ENCODE peak calls at places on chromosomes 6 and 20, in five cellular contexts. M, X, A, S and D are unnamed samples.

GRCh38 chr6:125700591-125701353 is 48.7 kb upstream of the HEY2 start:
- DNase-seq in A (no peak), M (no peak), X (no peak), S (no peak), D (no peak)

GRCh38 chr20:10761232-10761631 is 87.4 kb upstream of the JAG1 start:
- DNase-seq in S (no peak), A (no peak), X (no peak), M (no peak), D (no peak)

GRCh38 chr6:23176883-23177282 is 607.5 kb downstream of the HDGFL1 start:
- DNase-seq in X (no peak), A (no peak), M (no peak), S (no peak), D (no peak)

GRCh38 chr6:79784013-79784753 is 153.1 kb downstream of the SH3BGRL2 start:
- DNase-seq in S (no peak), M (no peak), X (no peak), A (no peak), D (no peak)

GRCh38 chr6:82951389-82951788 is 114.3 kb downstream of the UBE3D start:
- DNase-seq in X (no peak), S (no peak), M (no peak), A (no peak), D (no peak)

GRCh38 chr6:56292505-56293181 is 45.3 kb upstream of the COL21A1 start:
- DNase-seq in M (no peak), S (peak), A (peak), X (no peak), D (no peak)

GRCh38 chr6:42210551-42210950 is 7.1 kb downstream of the MRPS10 start:
- DNase-seq in X (no peak), A (no peak), S (no peak), M (no peak), D (no peak)

GRCh38 chr6:32082951-32083350 is 26.2 kb downstream of the TNXB start:
- DNase-seq in S (no peak), M (peak), X (peak), A (peak), D (no peak)

GRCh38 chr6:146887447-146888077 is 288.8 kb downstream of the ADGB start:
- DNase-seq in A (no peak), M (no peak), X (no peak), S (no peak), D (no peak)

GRCh38 chr6:54860739-54861138 is 14.2 kb downstream of the FAM83B start:
- DNase-seq in M (no peak), X (no peak), A (no peak), S (no peak), D (no peak)

GRCh38 chr6:35258858-35259193 is 709 bp upstream of the ZNF76 start:
- DNase-seq in M (peak), A (no peak), X (no peak), S (peak), D (no peak)

GRCh38 chr6:159105716-159106115 is 60.9 kb upstream of the TAGAP start:
- DNase-seq in S (no peak), A (no peak), M (no peak), X (no peak), D (no peak)

GRCh38 chr6:87251725-87252124 is 70.7 kb upstream of the SMIM8 start:
- DNase-seq in M (no peak), X (no peak), A (no peak), S (no peak), D (no peak)

GRCh38 chr20:47349365-47350180 is 6.9 kb downstream of the ZMYND8 start:
- DNase-seq in S (no peak), A (no peak), X (no peak), M (no peak), D (no peak)

GRCh38 chr6:22622390-22622789 is 53.0 kb downstream of the HDGFL1 start:
- DNase-seq in X (no peak), A (no peak), M (no peak), S (no peak), D (no peak)

GRCh38 chr6:166534658-166535406 is 51.6 kb downstream of the RAMACL start:
- DNase-seq in M (no peak), S (no peak), A (no peak), X (no peak), D (no peak)

GRCh38 chr6:155377061-155377460 is 62.8 kb upstream of the TFB1M start:
- DNase-seq in S (no peak), A (no peak), M (no peak), X (no peak), D (no peak)

GRCh38 chr6:4401408-4402367 is 266.3 kb upstream of the ECI2 start:
- DNase-seq in X (no peak), M (no peak), S (peak), A (no peak), D (no peak)

GRCh38 chr6:166244353-166245045 is 63.7 kb downstream of the PRR18 start:
- DNase-seq in X (no peak), M (no peak), S (no peak), A (no peak), D (no peak)

GRCh38 chr6:27892596-27893058 is 19.6 kb downstream of the OR2B2 start:
- DNase-seq in S (no peak), X (no peak), A (no peak), M (no peak), D (no peak)

GRCh38 chr6:108113557-108114519 is 39.3 kb upstream of the OSTM1 start:
- DNase-seq in M (no peak), A (no peak), X (no peak), S (peak), D (no peak)

GRCh38 chr6:157693867-157694266 is 129.2 kb upstream of the SNX9 start:
- DNase-seq in X (no peak), M (no peak), S (peak), A (no peak), D (no peak)

GRCh38 chr6:36997811-36998722 is 7.4 kb upstream of the FGD2 start:
- DNase-seq in X (no peak), M (peak), A (no peak), S (peak), D (no peak)

GRCh38 chr6:134979142-134979541 is 29.2 kb upstream of the ALDH8A1 start:
- DNase-seq in S (no peak), X (no peak), A (no peak), M (no peak), D (no peak)

GRCh38 chr6:147559016-147559415 is 50.5 kb downstream of the SAMD5 start:
- DNase-seq in A (no peak), M (no peak), S (no peak), X (no peak), D (no peak)

GRCh38 chr20:53957421-53958172 is 112.8 kb downstream of the BCAS1 start:
- DNase-seq in X (no peak), A (no peak), S (no peak), M (no peak), D (no peak)

GRCh38 chr6:10555625-10556309 is 34.6 kb downstream of the GCNT2 start:
- DNase-seq in M (peak), S (peak), X (no peak), A (peak), D (no peak)

GRCh38 chr6:84738996-84739865 is 25.2 kb downstream of the TBX18 start:
- DNase-seq in X (no peak), A (no peak), S (no peak), M (no peak), D (no peak)

GRCh38 chr6:163301721-163302635 is 112.5 kb upstream of the QKI start:
- DNase-seq in S (no peak), M (no peak), A (no peak), X (no peak), D (no peak)

GRCh38 chr6:154864086-154864430 is 130.8 kb downstream of the SCAF8 start:
- DNase-seq in A (no peak), M (no peak), X (no peak), S (no peak), D (no peak)

GRCh38 chr20:47620808-47621805 is 119.4 kb downstream of the NCOA3 start:
- DNase-seq in A (no peak), S (peak), X (no peak), M (no peak), D (no peak)

GRCh38 chr6:36358235-36358915 is 21.7 kb upstream of the BNIP5 start:
- DNase-seq in M (no peak), X (peak), S (no peak), A (no peak), D (no peak)

GRCh38 chr6:145964948-145965366 is 799 bp upstream of the SHPRH start:
- DNase-seq in A (no peak), S (no peak), M (no peak), X (no peak), D (no peak)

GRCh38 chr6:116682334-116682712 is 1.3 kb downstream of the KPNA5 start:
- DNase-seq in M (no peak), A (peak), S (no peak), X (no peak), D (no peak)

GRCh38 chr6:4973972-4974885 is 29.6 kb downstream of the RPP40 start:
- DNase-seq in S (peak), X (no peak), M (peak), A (peak), D (no peak)

GRCh38 chr6:125512621-125513020 is 210.9 kb upstream of the HDDC2 start:
- DNase-seq in S (no peak), M (no peak), X (no peak), A (no peak), D (no peak)

GRCh38 chr20:10596726-10597125 is 77.1 kb downstream of the JAG1 start:
- DNase-seq in A (no peak), M (no peak), X (no peak), S (no peak), D (no peak)

GRCh38 chr6:96110878-96111277 is 95.1 kb downstream of the FUT9 start:
- DNase-seq in X (no peak), M (no peak), S (no peak), A (no peak), D (no peak)

GRCh38 chr6:90538651-90539050 is 48.2 kb downstream of the MAP3K7 start:
- DNase-seq in S (no peak), A (no peak), M (no peak), X (no peak), D (no peak)

GRCh38 chr20:36462440-36463211 is 78.7 kb upstream of the MYL9 start:
- DNase-seq in M (peak), S (peak), X (peak), A (peak), D (no peak)

DNA sequence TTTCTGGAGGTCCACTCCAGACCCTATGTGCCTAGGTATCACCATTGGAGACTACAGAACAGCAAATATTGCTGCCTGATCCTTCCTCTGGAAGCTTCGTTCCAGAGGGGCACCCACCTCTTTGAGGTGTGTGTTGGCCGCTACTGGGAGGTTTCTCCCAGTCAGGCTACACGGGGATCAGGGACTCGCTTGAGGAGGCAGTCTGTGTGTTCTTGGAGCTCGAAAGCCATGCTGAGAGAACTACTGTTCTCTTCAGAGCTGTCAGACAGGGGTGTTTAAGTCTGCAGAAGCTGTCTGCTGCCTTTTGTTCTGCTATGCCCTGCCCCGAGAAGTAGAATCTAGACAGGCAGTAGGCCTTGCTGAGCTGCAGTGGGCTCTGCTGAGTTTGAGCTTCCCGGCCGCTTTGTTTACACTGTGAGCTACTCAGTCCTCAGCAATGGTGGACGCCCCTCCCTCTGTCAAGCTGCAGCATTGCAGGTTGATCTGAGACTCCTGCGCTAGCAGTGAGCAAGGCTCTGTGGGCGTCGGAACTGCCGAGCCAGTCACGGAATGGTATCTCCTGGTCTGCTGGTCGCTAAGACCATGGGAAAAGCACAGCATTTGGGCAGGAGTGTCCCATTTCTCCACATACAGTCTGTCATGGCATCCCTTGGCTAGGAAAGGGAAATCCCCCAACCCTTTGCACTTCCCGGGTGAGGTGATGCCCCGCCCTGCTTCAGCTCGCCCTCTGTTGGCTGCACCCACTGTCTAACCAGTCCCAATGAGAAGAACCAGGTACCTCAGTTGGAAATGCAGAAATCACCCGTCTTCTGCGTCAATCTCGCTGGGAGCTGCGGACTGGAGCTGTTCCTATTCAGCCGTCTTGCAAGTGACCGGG is 32.5 kb upstream of the ASCC3 start:
- DNase-seq in X (no peak), S (no peak), M (no peak), A (no peak), D (no peak)
- H3K4me3 ChIP-seq in X (no peak), S (no peak), M (no peak), A (no peak), D (no peak)

GRCh38 chr6:13886949-13887348 is 37.8 kb upstream of the RNF182 start:
- DNase-seq in X (no peak), S (no peak), M (no peak), A (no peak), D (no peak)
- H3K27ac ChIP-seq in X (no peak), S (no peak), M (no peak), A (no peak), D (no peak)

GRCh38 chr20:57389695-57390603 is 1.2 kb upstream of the RBM38 start:
- DNase-seq in M (peak), X (no peak), S (no peak), A (no peak), D (no peak)
- H3K4me3 ChIP-seq in M (peak), X (peak), S (peak), A (peak), D (peak)

GRCh38 chr6:111204305-111204704 is 117.0 kb downstream of the SLC16A10 start:
- DNase-seq in A (no peak), M (no peak), S (no peak), X (no peak), D (no peak)

GRCh38 chr6:111199935-111200822 is 112.9 kb downstream of the SLC16A10 start:
- DNase-seq in M (no peak), S (no peak), X (no peak), A (no peak), D (no peak)

GRCh38 chr6:111201155-111201554 is 113.9 kb downstream of the SLC16A10 start:
- DNase-seq in A (no peak), S (no peak), M (no peak), X (no peak), D (no peak)

GRCh38 chr6:111200823-111201134 is 113.5 kb downstream of the SLC16A10 start:
- DNase-seq in A (no peak), M (no peak), S (no peak), X (no peak), D (no peak)

GRCh38 chr6:111201764-111202163 is 114.5 kb downstream of the SLC16A10 start:
- DNase-seq in M (no peak), X (no peak), A (no peak), S (no peak), D (no peak)
- H3K27ac ChIP-seq in M (no peak), X (no peak), A (no peak), S (no peak), D (no peak)

GRCh38 chr20:23081263-23081811 is 4.8 kb downstream of the CD93 start:
- DNase-seq in A (no peak), M (no peak), X (no peak), S (no peak), D (no peak)
- H3K4me3 ChIP-seq in A (no peak), M (no peak), X (peak), S (no peak), D (no peak)

GRCh38 chr6:130215526-130215925 is 7.2 kb downstream of the SAMD3 start:
- DNase-seq in M (no peak), A (no peak), X (no peak), S (no peak), D (no peak)
- H3K27ac ChIP-seq in M (no peak), A (no peak), X (no peak), S (no peak), D (no peak)

DNA sequence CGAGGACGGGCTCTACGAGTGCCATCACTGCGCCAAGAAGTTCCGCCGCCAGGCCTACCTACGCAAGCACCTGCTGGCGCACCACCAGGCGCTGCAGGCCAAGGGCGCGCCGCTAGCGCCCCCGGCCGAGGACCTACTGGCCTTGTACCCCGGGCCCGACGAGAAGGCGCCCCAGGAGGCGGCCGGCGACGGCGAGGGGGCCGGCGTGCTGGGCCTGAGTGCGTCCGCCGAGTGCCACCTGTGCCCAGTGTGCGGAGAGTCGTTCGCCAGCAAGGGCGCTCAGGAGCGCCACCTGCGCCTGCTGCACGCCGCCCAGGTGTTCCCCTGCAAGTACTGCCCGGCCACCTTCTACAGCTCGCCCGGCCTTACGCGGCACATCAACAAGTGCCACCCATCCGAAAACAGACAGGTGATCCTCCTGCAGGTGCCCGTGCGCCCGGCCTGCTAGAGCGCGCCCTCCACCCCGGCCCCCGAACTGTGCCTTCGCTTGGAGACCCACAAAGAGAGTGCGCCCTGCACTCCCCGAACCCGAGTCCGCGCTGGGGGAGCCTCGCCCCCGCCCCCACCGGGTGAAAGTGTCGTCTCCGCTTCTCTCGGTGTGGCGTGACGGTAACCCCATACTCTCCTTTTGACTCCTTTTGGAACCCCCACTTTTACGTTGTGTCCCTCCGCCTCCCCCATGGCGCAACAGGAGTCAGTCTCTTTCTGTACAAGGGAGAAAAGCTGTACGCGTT is 1.6 kb downstream of the INSM1 start:
- DNase-seq in X (no peak), S (no peak), A (no peak), M (no peak), D (no peak)
- H3K4me3 ChIP-seq in X (peak), S (no peak), A (no peak), M (peak), D (peak)